ENCODE peak calls at places on chromosomes 7 and 10, in four cellular contexts. Q is mucosa of descending colon, Z is fibroblast of the aortic adventitia, R is H9. O is an unnamed sample.

GRCh38 chr7:139730746-139731612 is 46.8 kb downstream of the HIPK2 start:
- DNase-seq in Q (no peak), Z (peak), R (no peak), O (no peak)

GRCh38 chr10:48467669-48468068 is 137.2 kb downstream of the ARHGAP22 start:
- DNase-seq in R (no peak), Q (no peak), Z (no peak), O (no peak)

GRCh38 chr10:97664282-97664850 is 22.7 kb downstream of the AVPI1 start:
- DNase-seq in Q (no peak), R (no peak), Z (no peak), O (no peak)

GRCh38 chr7:45147858-45148652 is 9.5 kb upstream of the RAMP3 start:
- DNase-seq in Q (no peak), Z (no peak), R (peak), O (no peak)

GRCh38 chr7:22351878-22352277 is 5.1 kb downstream of the RAPGEF5 start:
- DNase-seq in Q (no peak), R (no peak), Z (peak), O (peak)

GRCh38 chr7:17090751-17091150 is 207.7 kb upstream of the AHR start:
- DNase-seq in Q (no peak), R (no peak), Z (peak), O (peak)

GRCh38 chr10:8296090-8296741 is 241.7 kb downstream of the GATA3 start:
- DNase-seq in R (peak), Q (no peak), Z (no peak), O (no peak)

GRCh38 chr10:102230264-102230860 is 4.3 kb downstream of the ELOVL3 start:
- DNase-seq in Q (peak), Z (peak), R (peak), O (no peak)

GRCh38 chr7:46542076-46542475 is 621.0 kb upstream of the IGFBP3 start:
- DNase-seq in Z (no peak), R (no peak), Q (no peak), O (no peak)

GRCh38 chr7:5636446-5636835 is 145.0 kb downstream of the RNF216 start:
- DNase-seq in Q (no peak), Z (peak), R (no peak), O (no peak)

GRCh38 chr10:113426181-113426837 is 126.5 kb upstream of the HABP2 start:
- DNase-seq in R (no peak), Q (no peak), Z (no peak), O (no peak)

GRCh38 chr7:113013761-113014449 is 72.7 kb downstream of the GPR85 start:
- DNase-seq in Z (no peak), R (no peak), Q (no peak), O (no peak)

GRCh38 chr10:73859441-73860049 is 14.8 kb downstream of the CAMK2G start:
- DNase-seq in R (no peak), Z (no peak), Q (no peak), O (no peak)

O was measured in HFFc6.